ENCODE peak calls at places on chromosomes 7 and 10, in ten cellular contexts. U is activated effector memory CD4-positive, alpha-beta T cell treated with anti-CD3 and anti-CD28 coated beads, Interleukin-2, amount 50 U/mL, for 16 hours; C is brain microvascular endothelial cell; N is activated CD4-positive, alpha-beta T cell treated with anti-CD3 and anti-CD28 coated beads for 24 hours; W is left lobe of liver; I is tibial nerve; L is GM13976; D is stimulated activated CD4-positive, alpha-beta T cell treated with anti-CD3 and anti-CD28 coated beads, TNF-alpha, amount 100 ng/mL, for 4 hours; H is cardiac fibroblast; Q is AG08396. R is an unnamed sample.

GRCh38 chr7:106367018-106367420 is 82.2 kb upstream of the NAMPT start:
- DNase-seq in D (no peak), Q (peak), H (peak), C (peak), L (no peak), N (no peak), I (no peak), U (no peak), W (no peak), R (peak)

GRCh38 chr10:75402486-75403143 is 1.1 kb upstream of the ZNF503 start:
- DNase-seq in W (peak), I (no peak), N (no peak), H (no peak), Q (peak), U (no peak), D (no peak), C (no peak), L (no peak), R (no peak)

GRCh38 chr7:25037325-25037724 is 57.3 kb upstream of the OSBPL3 start:
- DNase-seq in N (no peak), Q (no peak), D (no peak), W (no peak), H (peak), L (no peak), C (no peak), U (no peak), I (no peak), R (no peak)

GRCh38 chr10:63553031-63553430 is 31.8 kb downstream of the REEP3 start:
- DNase-seq in H (peak), C (peak), U (no peak), D (no peak), Q (peak), L (no peak), I (no peak), N (no peak), W (no peak), R (no peak)

GRCh38 chr10:101834341-101834740 is 9.3 kb downstream of the KCNIP2 start:
- DNase-seq in C (no peak), U (peak), L (no peak), N (no peak), I (no peak), Q (no peak), D (no peak), W (no peak), H (no peak), R (no peak)

GRCh38 chr10:5534051-5534821 is 9.5 kb downstream of the CALML3 start:
- DNase-seq in Q (no peak), C (no peak), L (no peak), H (peak), I (no peak), D (no peak), U (peak), W (no peak), N (no peak), R (no peak)

GRCh38 chr10:132387723-132388210 is 9.2 kb upstream of the PWWP2B start:
- DNase-seq in U (peak), Q (peak), W (peak), I (peak), N (peak), L (peak), C (peak), H (peak), D (peak), R (peak)

GRCh38 chr7:76060842-76061241 is 12.9 kb downstream of the MDH2 start:
- DNase-seq in L (no peak), C (no peak), H (no peak), D (no peak), W (peak), U (no peak), Q (no peak), N (no peak), I (peak), R (peak)

GRCh38 chr10:119005377-119006043 is 24.0 kb upstream of the NANOS1 start:
- DNase-seq in Q (no peak), D (no peak), W (no peak), C (peak), I (no peak), U (no peak), H (peak), L (no peak), N (no peak), R (no peak)

GRCh38 chr7:28078036-28078901 is 102.3 kb downstream of the JAZF1 start:
- DNase-seq in L (peak), I (peak), N (peak), W (no peak), C (peak), D (no peak), U (peak), Q (peak), H (peak), R (peak)

GRCh38 chr7:66697451-66698438 is 42.8 kb upstream of the RABGEF1 start:
- DNase-seq in H (peak), L (no peak), D (no peak), C (peak), Q (peak), U (no peak), W (no peak), N (no peak), I (no peak), R (no peak)

GRCh38 chr10:121988361-121989324 is at the start of gene TACC2:
- DNase-seq in D (no peak), W (no peak), C (no peak), L (no peak), N (no peak), Q (no peak), I (no peak), U (no peak), H (no peak), R (no peak)

GRCh38 chr10:27240891-27241639 is 468 bp upstream of the ACBD5 start:
- DNase-seq in W (no peak), U (no peak), Q (peak), L (no peak), D (no peak), N (no peak), C (no peak), I (no peak), H (peak), R (peak)

GRCh38 chr7:155878674-155879073 is 66.4 kb upstream of the SHH start:
- DNase-seq in I (no peak), N (no peak), D (no peak), L (no peak), U (peak), Q (no peak), W (no peak), C (no peak), H (no peak), R (no peak)

GRCh38 chr7:85033263-85033662 is 153.6 kb downstream of the SEMA3D start:
- DNase-seq in Q (no peak), C (no peak), L (no peak), D (no peak), H (no peak), W (no peak), I (no peak), N (no peak), U (no peak), R (no peak)

GRCh38 chr10:72764151-72764550 is 72.2 kb downstream of the MCU start:
- DNase-seq in D (no peak), U (no peak), I (no peak), H (peak), W (no peak), L (no peak), Q (peak), N (no peak), C (peak), R (no peak)

GRCh38 chr7:7857143-7857583 is 111.4 kb upstream of the GLCCI1 start:
- DNase-seq in N (no peak), W (no peak), H (no peak), I (no peak), U (no peak), D (no peak), Q (no peak), L (peak), C (no peak), R (peak)

GRCh38 chr10:13505040-13505680 is 23.7 kb downstream of the BEND7 start:
- DNase-seq in I (no peak), D (no peak), L (no peak), W (no peak), U (no peak), C (no peak), Q (no peak), N (no peak), H (no peak), R (no peak)

GRCh38 chr7:137590071-137590470 is 246.5 kb upstream of the PTN start:
- DNase-seq in N (no peak), I (no peak), Q (no peak), W (no peak), U (no peak), L (no peak), C (no peak), H (no peak), D (no peak), R (no peak)

GRCh38 chr10:3054183-3054815 is 13.0 kb upstream of the PFKP start:
- DNase-seq in L (no peak), U (no peak), W (no peak), H (peak), D (no peak), N (no peak), Q (no peak), C (no peak), I (no peak), R (no peak)

GRCh38 chr10:125284875-125285597 is 124.7 kb upstream of the CTBP2 start:
- DNase-seq in D (no peak), C (no peak), I (no peak), W (no peak), L (no peak), H (no peak), N (no peak), U (no peak), Q (no peak), R (no peak)

GRCh38 chr7:153943428-153944370 is 108.5 kb upstream of the DPP6 start:
- DNase-seq in W (no peak), H (no peak), L (no peak), Q (no peak), C (no peak), I (no peak), D (no peak), N (no peak), U (no peak), R (no peak)

GRCh38 chr7:12056381-12056780 is 154.7 kb upstream of the TMEM106B start:
- DNase-seq in H (peak), U (no peak), N (no peak), D (no peak), C (no peak), Q (no peak), L (no peak), I (no peak), W (no peak), R (no peak)

GRCh38 chr10:131697461-131698128 is 203.2 kb upstream of the PPP2R2D start:
- DNase-seq in H (no peak), D (no peak), I (no peak), C (no peak), L (no peak), Q (no peak), W (peak), U (no peak), N (no peak), R (no peak)

GRCh38 chr7:98116656-98117461 is 10.2 kb downstream of the LMTK2 start:
- DNase-seq in U (no peak), N (no peak), L (no peak), W (no peak), C (peak), D (no peak), I (no peak), Q (no peak), H (peak), R (peak)

GRCh38 chr10:80461208-80462183 is 7.4 kb downstream of the TSPAN14 start:
- DNase-seq in U (peak), I (no peak), D (no peak), Q (no peak), C (no peak), N (no peak), L (no peak), W (no peak), H (peak), R (no peak)

GRCh38 chr10:124575107-124576035 is 113.7 kb downstream of the LHPP start:
- DNase-seq in I (no peak), L (no peak), D (no peak), Q (no peak), U (no peak), H (no peak), C (no peak), W (no peak), N (no peak), R (no peak)

GRCh38 chr7:112202819-112203218 is 3.4 kb downstream of the DOCK4 start:
- DNase-seq in H (peak), N (no peak), L (no peak), C (no peak), D (no peak), W (peak), I (peak), Q (no peak), U (no peak), R (no peak)

GRCh38 chr10:35643151-35643975 is 1.3 kb upstream of the FZD8 start:
- DNase-seq in L (peak), D (no peak), Q (peak), H (peak), I (peak), C (peak), N (no peak), W (peak), U (peak), R (peak)

GRCh38 chr10:78038791-78039547 is 5.3 kb downstream of the RPS24 start:
- DNase-seq in I (no peak), W (no peak), D (no peak), N (no peak), U (no peak), H (no peak), C (no peak), Q (no peak), L (no peak), R (no peak)

GRCh38 chr7:94368371-94368791 is 26.3 kb upstream of the COL1A2 start:
- DNase-seq in D (no peak), U (no peak), Q (peak), W (no peak), C (peak), H (peak), L (no peak), N (no peak), I (no peak), R (no peak)

GRCh38 chr10:30052062-30052461 is 7.3 kb downstream of the JCAD start:
- DNase-seq in I (no peak), L (no peak), W (no peak), U (no peak), N (no peak), H (peak), C (no peak), D (no peak), Q (no peak), R (no peak)

R was measured in GM10248.